ENCODE peak calls at places on chromosomes 6 and 20, in seven cellular contexts. One of them, this sample, is unnamed.

GRCh38 chr6:35562060-35562459 is 49.4 kb upstream of the TULP1 start:
- DNase-seq in left ventricle myocardium inferior: no peak
- DNase-seq in CD4-positive, CD25-positive, alpha-beta regulatory T cell: no peak
- DNase-seq in astrocyte: peak; percentile 31
- DNase-seq in Peyer's patch: no peak
- DNase-seq in mammary epithelial cell: no peak
- DNase-seq in fibroblast of lung: no peak
- DNase-seq in this sample: no peak

GRCh38 chr6:53195048-53195447 is 46.4 kb upstream of the GCM1 start:
- DNase-seq in CD4-positive, CD25-positive, alpha-beta regulatory T cell: no peak
- DNase-seq in left ventricle myocardium inferior: no peak
- DNase-seq in mammary epithelial cell: no peak
- DNase-seq in Peyer's patch: no peak
- DNase-seq in astrocyte: no peak
- DNase-seq in fibroblast of lung: no peak
- DNase-seq in this sample: no peak

GRCh38 chr20:32470940-32471339 is 112.8 kb downstream of the ASXL1 start:
- DNase-seq in mammary epithelial cell: no peak
- DNase-seq in astrocyte: no peak
- DNase-seq in fibroblast of lung: no peak
- DNase-seq in Peyer's patch: no peak
- DNase-seq in CD4-positive, CD25-positive, alpha-beta regulatory T cell: no peak
- DNase-seq in left ventricle myocardium inferior: no peak
- DNase-seq in this sample: no peak

GRCh38 chr6:297571-298232 is 5.4 kb downstream of the DUSP22 start:
- DNase-seq in fibroblast of lung: no peak
- DNase-seq in astrocyte: no peak
- DNase-seq in mammary epithelial cell: no peak
- DNase-seq in left ventricle myocardium inferior: no peak
- DNase-seq in Peyer's patch: no peak
- DNase-seq in CD4-positive, CD25-positive, alpha-beta regulatory T cell: no peak
- DNase-seq in this sample: no peak

GRCh38 chr6:28933069-28933468 is 9.3 kb upstream of the TRIM27 start:
- DNase-seq in left ventricle myocardium inferior: no peak
- DNase-seq in CD4-positive, CD25-positive, alpha-beta regulatory T cell: no peak
- DNase-seq in mammary epithelial cell: no peak
- DNase-seq in astrocyte: no peak
- DNase-seq in Peyer's patch: no peak
- DNase-seq in fibroblast of lung: no peak
- DNase-seq in this sample: no peak

GRCh38 chr6:42279966-42280629 is 62.4 kb upstream of the MRPS10 start:
- DNase-seq in Peyer's patch: peak; percentile 59
- DNase-seq in fibroblast of lung: peak; percentile 53
- DNase-seq in astrocyte: peak; percentile 26
- DNase-seq in CD4-positive, CD25-positive, alpha-beta regulatory T cell: no peak
- DNase-seq in mammary epithelial cell: no peak
- DNase-seq in left ventricle myocardium inferior: peak; percentile 55
- DNase-seq in this sample: peak; percentile 32

GRCh38 chr20:53080969-53081871 is 109.1 kb downstream of the TSHZ2 start:
- DNase-seq in Peyer's patch: no peak
- DNase-seq in fibroblast of lung: peak; percentile 69
- DNase-seq in astrocyte: peak; percentile 90
- DNase-seq in left ventricle myocardium inferior: no peak
- DNase-seq in CD4-positive, CD25-positive, alpha-beta regulatory T cell: peak; percentile 23
- DNase-seq in mammary epithelial cell: peak; percentile 81
- DNase-seq in this sample: peak; percentile 13

GRCh38 chr20:19738936-19739335 is 19.1 kb upstream of the RIN2 start:
- DNase-seq in CD4-positive, CD25-positive, alpha-beta regulatory T cell: no peak
- DNase-seq in left ventricle myocardium inferior: no peak
- DNase-seq in Peyer's patch: no peak
- DNase-seq in astrocyte: peak; percentile 52
- DNase-seq in mammary epithelial cell: peak; percentile 69
- DNase-seq in fibroblast of lung: no peak
- DNase-seq in this sample: no peak

GRCh38 chr6:97947841-97948240 is 664.8 kb upstream of the MMS22L start:
- DNase-seq in fibroblast of lung: peak; percentile 3
- DNase-seq in mammary epithelial cell: peak; percentile 94
- DNase-seq in CD4-positive, CD25-positive, alpha-beta regulatory T cell: no peak
- DNase-seq in Peyer's patch: no peak
- DNase-seq in astrocyte: peak; percentile 95
- DNase-seq in left ventricle myocardium inferior: no peak
- DNase-seq in this sample: peak; percentile 18

GRCh38 chr6:159324599-159324998 is 155.4 kb downstream of the FNDC1 start:
- DNase-seq in Peyer's patch: no peak
- DNase-seq in fibroblast of lung: no peak
- DNase-seq in left ventricle myocardium inferior: no peak
- DNase-seq in CD4-positive, CD25-positive, alpha-beta regulatory T cell: no peak
- DNase-seq in mammary epithelial cell: no peak
- DNase-seq in astrocyte: no peak
- DNase-seq in this sample: no peak

GRCh38 chr20:11651138-11651537 is 266.6 kb upstream of the BTBD3 start:
- DNase-seq in fibroblast of lung: no peak
- DNase-seq in mammary epithelial cell: no peak
- DNase-seq in CD4-positive, CD25-positive, alpha-beta regulatory T cell: no peak
- DNase-seq in Peyer's patch: no peak
- DNase-seq in left ventricle myocardium inferior: no peak
- DNase-seq in astrocyte: no peak
- DNase-seq in this sample: no peak

GRCh38 chr6:129345890-129346289 is 364.1 kb downstream of the ARHGAP18 start:
- DNase-seq in fibroblast of lung: peak; percentile 73
- DNase-seq in mammary epithelial cell: peak; percentile 46
- DNase-seq in astrocyte: peak; percentile 85
- DNase-seq in CD4-positive, CD25-positive, alpha-beta regulatory T cell: no peak
- DNase-seq in Peyer's patch: no peak
- DNase-seq in left ventricle myocardium inferior: no peak
- DNase-seq in this sample: peak; percentile 73

GRCh38 chr20:3175270-3175669 is 1.9 kb upstream of the LZTS3 start:
- DNase-seq in astrocyte: no peak
- DNase-seq in mammary epithelial cell: no peak
- DNase-seq in CD4-positive, CD25-positive, alpha-beta regulatory T cell: no peak
- DNase-seq in left ventricle myocardium inferior: no peak
- DNase-seq in fibroblast of lung: no peak
- DNase-seq in Peyer's patch: no peak
- DNase-seq in this sample: peak; percentile 13

GRCh38 chr6:124524821-124525220 is 437.4 kb upstream of the RNF217 start:
- DNase-seq in Peyer's patch: no peak
- DNase-seq in left ventricle myocardium inferior: no peak
- DNase-seq in CD4-positive, CD25-positive, alpha-beta regulatory T cell: no peak
- DNase-seq in astrocyte: no peak
- DNase-seq in fibroblast of lung: no peak
- DNase-seq in mammary epithelial cell: no peak
- DNase-seq in this sample: no peak

GRCh38 chr6:16849280-16850210 is 88.3 kb upstream of the ATXN1 start:
- DNase-seq in astrocyte: peak; percentile 92
- DNase-seq in left ventricle myocardium inferior: no peak
- DNase-seq in CD4-positive, CD25-positive, alpha-beta regulatory T cell: peak; percentile 80
- DNase-seq in mammary epithelial cell: no peak
- DNase-seq in fibroblast of lung: peak; percentile 87
- DNase-seq in Peyer's patch: no peak
- DNase-seq in this sample: no peak

GRCh38 chr20:13494019-13494418 is 144.7 kb downstream of the TASP1 start:
- DNase-seq in Peyer's patch: no peak
- DNase-seq in CD4-positive, CD25-positive, alpha-beta regulatory T cell: no peak
- DNase-seq in fibroblast of lung: no peak
- DNase-seq in mammary epithelial cell: peak; percentile 31
- DNase-seq in left ventricle myocardium inferior: no peak
- DNase-seq in astrocyte: peak; percentile 16
- DNase-seq in this sample: no peak

GRCh38 chr6:138226011-138226410 is 7.7 kb upstream of the PBOV1 start:
- DNase-seq in left ventricle myocardium inferior: no peak
- DNase-seq in mammary epithelial cell: no peak
- DNase-seq in fibroblast of lung: no peak
- DNase-seq in Peyer's patch: no peak
- DNase-seq in CD4-positive, CD25-positive, alpha-beta regulatory T cell: no peak
- DNase-seq in astrocyte: no peak
- DNase-seq in this sample: no peak

GRCh38 chr6:39962831-39963230 is 28.6 kb upstream of the MOCS1 start:
- DNase-seq in astrocyte: no peak
- DNase-seq in CD4-positive, CD25-positive, alpha-beta regulatory T cell: no peak
- DNase-seq in left ventricle myocardium inferior: no peak
- DNase-seq in mammary epithelial cell: no peak
- DNase-seq in fibroblast of lung: peak; percentile 59
- DNase-seq in Peyer's patch: no peak
- DNase-seq in this sample: no peak

GRCh38 chr6:39958947-39959346 is 24.7 kb upstream of the MOCS1 start:
- DNase-seq in left ventricle myocardium inferior: no peak
- DNase-seq in fibroblast of lung: no peak
- DNase-seq in astrocyte: no peak
- DNase-seq in Peyer's patch: no peak
- DNase-seq in mammary epithelial cell: no peak
- DNase-seq in CD4-positive, CD25-positive, alpha-beta regulatory T cell: no peak
- DNase-seq in this sample: no peak

GRCh38 chr6:39964530-39964929 is 30.3 kb upstream of the MOCS1 start:
- DNase-seq in fibroblast of lung: no peak
- DNase-seq in astrocyte: no peak
- DNase-seq in left ventricle myocardium inferior: no peak
- DNase-seq in CD4-positive, CD25-positive, alpha-beta regulatory T cell: no peak
- DNase-seq in mammary epithelial cell: no peak
- DNase-seq in Peyer's patch: no peak
- DNase-seq in this sample: no peak

GRCh38 chr6:39964094-39964493 is 29.8 kb upstream of the MOCS1 start:
- DNase-seq in mammary epithelial cell: no peak
- DNase-seq in CD4-positive, CD25-positive, alpha-beta regulatory T cell: no peak
- DNase-seq in fibroblast of lung: no peak
- DNase-seq in astrocyte: no peak
- DNase-seq in Peyer's patch: no peak
- DNase-seq in left ventricle myocardium inferior: no peak
- DNase-seq in this sample: no peak

GRCh38 chr6:39961178-39961577 is 26.9 kb upstream of the MOCS1 start:
- DNase-seq in fibroblast of lung: peak; percentile 52
- DNase-seq in astrocyte: peak; percentile 5
- DNase-seq in left ventricle myocardium inferior: peak; percentile 25
- DNase-seq in CD4-positive, CD25-positive, alpha-beta regulatory T cell: no peak
- DNase-seq in Peyer's patch: no peak
- DNase-seq in mammary epithelial cell: peak; percentile 16
- DNase-seq in this sample: no peak
- H3K27ac ChIP-seq in fibroblast of lung: no peak overlapping the region
- H3K27ac ChIP-seq in astrocyte: no peak overlapping the region
- H3K27ac ChIP-seq in left ventricle myocardium inferior: peak overlapping the region; percentile 66
- H3K27ac ChIP-seq in CD4-positive, CD25-positive, alpha-beta regulatory T cell: no peak overlapping the region
- H3K27ac ChIP-seq in Peyer's patch: no peak overlapping the region
- H3K27ac ChIP-seq in mammary epithelial cell: no peak overlapping the region
- H3K27ac ChIP-seq in this sample: no peak overlapping the region

DNA sequence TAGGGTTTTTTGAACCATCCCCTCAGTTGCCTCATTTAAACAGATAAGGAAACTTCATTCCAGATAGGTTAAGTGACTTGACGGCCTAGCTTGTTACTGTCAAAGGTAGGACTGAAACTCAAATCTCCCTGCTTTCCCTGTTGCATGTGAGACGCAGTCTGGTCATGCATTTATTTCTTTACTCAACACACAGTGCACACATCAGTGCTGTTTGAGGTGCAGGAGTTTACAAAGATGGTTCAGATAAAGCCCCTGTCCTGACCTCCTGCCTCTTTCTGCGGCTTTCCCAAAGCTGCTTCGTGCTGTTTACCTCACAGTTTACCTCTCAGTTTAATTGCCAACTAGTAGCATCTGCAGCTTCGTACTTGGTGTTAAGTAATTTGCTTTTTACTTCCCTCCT is 26.6 kb downstream of the TIAM2 start:
- DNase-seq in left ventricle myocardium inferior: no peak
- DNase-seq in fibroblast of lung: no peak
- DNase-seq in mammary epithelial cell: no peak
- DNase-seq in astrocyte: no peak
- DNase-seq in CD4-positive, CD25-positive, alpha-beta regulatory T cell: no peak
- DNase-seq in Peyer's patch: no peak
- DNase-seq in this sample: no peak
- H3K4me1 ChIP-seq in left ventricle myocardium inferior: no peaks in the 10 kb centered on the region
- H3K4me1 ChIP-seq in fibroblast of lung: peaks cover 3% of the 10 kb centered on the region
- H3K4me1 ChIP-seq in mammary epithelial cell: peaks cover 9% of the 10 kb centered on the region
- H3K4me1 ChIP-seq in astrocyte: peaks cover 10% of the 10 kb centered on the region
- H3K4me1 ChIP-seq in CD4-positive, CD25-positive, alpha-beta regulatory T cell: no peaks in the 10 kb centered on the region
- H3K4me1 ChIP-seq in Peyer's patch: no peaks in the 10 kb centered on the region
- H3K4me1 ChIP-seq in this sample: peaks cover 10% of the 10 kb centered on the region

GRCh38 chr20:34945315-34946077 is 10.1 kb downstream of the GSS start:
- DNase-seq in mammary epithelial cell: no peak
- DNase-seq in fibroblast of lung: peak; percentile 28
- DNase-seq in left ventricle myocardium inferior: no peak
- DNase-seq in CD4-positive, CD25-positive, alpha-beta regulatory T cell: no peak
- DNase-seq in Peyer's patch: peak; percentile 71
- DNase-seq in astrocyte: no peak
- DNase-seq in this sample: no peak
- H3K27ac ChIP-seq in mammary epithelial cell: no peak overlapping the region
- H3K27ac ChIP-seq in fibroblast of lung: no peak overlapping the region
- H3K27ac ChIP-seq in left ventricle myocardium inferior: peak overlapping the region; percentile 60
- H3K27ac ChIP-seq in CD4-positive, CD25-positive, alpha-beta regulatory T cell: no peak overlapping the region
- H3K27ac ChIP-seq in Peyer's patch: peak overlapping the region; percentile 37
- H3K27ac ChIP-seq in astrocyte: no peak overlapping the region
- H3K27ac ChIP-seq in this sample: no peak overlapping the region

GRCh38 chr6:43493833-43494232 is 16.3 kb downstream of the LRRC73 start:
- DNase-seq in left ventricle myocardium inferior: no peak
- DNase-seq in astrocyte: no peak
- DNase-seq in CD4-positive, CD25-positive, alpha-beta regulatory T cell: no peak
- DNase-seq in mammary epithelial cell: peak; percentile 68
- DNase-seq in Peyer's patch: peak; percentile 67
- DNase-seq in fibroblast of lung: no peak
- DNase-seq in this sample: no peak

GRCh38 chr6:43493230-43493629 is 15.9 kb downstream of the TJAP1 start:
- DNase-seq in fibroblast of lung: no peak
- DNase-seq in CD4-positive, CD25-positive, alpha-beta regulatory T cell: no peak
- DNase-seq in left ventricle myocardium inferior: no peak
- DNase-seq in mammary epithelial cell: no peak
- DNase-seq in astrocyte: no peak
- DNase-seq in Peyer's patch: no peak
- DNase-seq in this sample: no peak

GRCh38 chr6:43495409-43495941 is 14.7 kb downstream of the LRRC73 start:
- DNase-seq in astrocyte: no peak
- DNase-seq in mammary epithelial cell: peak; percentile 58
- DNase-seq in Peyer's patch: no peak
- DNase-seq in left ventricle myocardium inferior: no peak
- DNase-seq in CD4-positive, CD25-positive, alpha-beta regulatory T cell: peak; percentile 62
- DNase-seq in fibroblast of lung: no peak
- DNase-seq in this sample: no peak

GRCh38 chr6:43494321-43494720 is 15.8 kb downstream of the LRRC73 start:
- DNase-seq in astrocyte: no peak
- DNase-seq in CD4-positive, CD25-positive, alpha-beta regulatory T cell: no peak
- DNase-seq in left ventricle myocardium inferior: no peak
- DNase-seq in Peyer's patch: no peak
- DNase-seq in fibroblast of lung: no peak
- DNase-seq in mammary epithelial cell: no peak
- DNase-seq in this sample: no peak

DNA sequence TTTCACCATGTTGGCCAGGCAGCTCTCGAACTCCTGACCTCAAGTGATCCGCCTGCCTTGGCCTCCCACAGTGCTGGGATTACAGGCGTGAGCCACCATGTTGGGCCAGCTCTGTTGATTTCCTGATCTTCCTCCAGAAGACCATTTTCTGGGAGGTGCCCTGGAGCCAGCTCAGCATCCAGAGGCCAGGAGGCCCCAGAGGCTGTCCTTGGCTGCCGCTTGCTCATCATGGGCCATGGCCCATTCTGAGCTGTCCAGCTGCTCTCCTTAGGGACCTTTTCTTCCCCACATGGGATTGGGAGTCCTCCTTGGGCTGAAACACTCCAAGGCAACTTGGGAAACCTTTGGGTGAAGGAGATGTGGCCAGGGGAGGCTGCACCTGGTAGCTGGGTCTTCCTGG is 15.4 kb downstream of the LRRC73 start:
- DNase-seq in CD4-positive, CD25-positive, alpha-beta regulatory T cell: no peak
- DNase-seq in mammary epithelial cell: no peak
- DNase-seq in astrocyte: no peak
- DNase-seq in fibroblast of lung: no peak
- DNase-seq in Peyer's patch: no peak
- DNase-seq in left ventricle myocardium inferior: no peak
- DNase-seq in this sample: no peak
- H3K4me1 ChIP-seq in CD4-positive, CD25-positive, alpha-beta regulatory T cell: peaks cover 25% of the 10 kb centered on the region
- H3K4me1 ChIP-seq in mammary epithelial cell: peaks cover 65% of the 10 kb centered on the region
- H3K4me1 ChIP-seq in astrocyte: peaks cover 39% of the 10 kb centered on the region
- H3K4me1 ChIP-seq in fibroblast of lung: peaks cover 24% of the 10 kb centered on the region
- H3K4me1 ChIP-seq in Peyer's patch: peaks cover 19% of the 10 kb centered on the region
- H3K4me1 ChIP-seq in left ventricle myocardium inferior: no peaks in the 10 kb centered on the region
- H3K4me1 ChIP-seq in this sample: peaks cover 23% of the 10 kb centered on the region

GRCh38 chr6:2514965-2515543 is 235.7 kb downstream of the MYLK4 start:
- DNase-seq in astrocyte: no peak
- DNase-seq in left ventricle myocardium inferior: no peak
- DNase-seq in mammary epithelial cell: no peak
- DNase-seq in CD4-positive, CD25-positive, alpha-beta regulatory T cell: no peak
- DNase-seq in fibroblast of lung: no peak
- DNase-seq in Peyer's patch: no peak
- DNase-seq in this sample: no peak
- H3K27ac ChIP-seq in astrocyte: no peak overlapping the region
- H3K27ac ChIP-seq in left ventricle myocardium inferior: no peak overlapping the region
- H3K27ac ChIP-seq in mammary epithelial cell: no peak overlapping the region
- H3K27ac ChIP-seq in CD4-positive, CD25-positive, alpha-beta regulatory T cell: no peak overlapping the region
- H3K27ac ChIP-seq in fibroblast of lung: no peak overlapping the region
- H3K27ac ChIP-seq in Peyer's patch: no peak overlapping the region
- H3K27ac ChIP-seq in this sample: no peak overlapping the region